ENCODE peak calls at places on chromosomes 3 and 15, in five cellular contexts. Z is hepatocyte, L is PC-3, U is GM23248, T is HCT116. J is an unnamed sample.

GRCh38 chr15:48414015-48414414 is 82.8 kb downstream of the DUT start:
- DNase-seq in U (peak; percentile 92), Z (no peak), L (peak; percentile 15), T (no peak), J (no peak)

GRCh38 chr3:77467702-77468407 is 428.0 kb downstream of the ROBO2 start:
- DNase-seq in T (no peak), U (peak; percentile 7), Z (peak; percentile 18), L (no peak), J (no peak)

GRCh38 chr3:126554560-126555525 is 3.9 kb downstream of the C3orf22 start:
- DNase-seq in L (no peak), U (no peak), Z (no peak), T (no peak), J (no peak)

GRCh38 chr3:45446706-45447105 is 58.3 kb downstream of the LARS2 start:
- DNase-seq in L (no peak), T (no peak), Z (no peak), U (no peak), J (no peak)

GRCh38 chr3:23807161-23808015 is 1.6 kb downstream of the UBE2E1 start:
- DNase-seq in L (peak; percentile 51), U (peak; percentile 69), T (no peak), Z (peak; percentile 8), J (peak; percentile 26)

GRCh38 chr3:124860599-124860998 is 26.6 kb downstream of the ITGB5 start:
- DNase-seq in U (peak; percentile 97), L (peak; percentile 96), T (peak; percentile 80), Z (peak; percentile 60), J (no peak)

GRCh38 chr3:55416381-55416821 is 70.7 kb downstream of the WNT5A start:
- DNase-seq in L (peak; percentile 94), U (peak; percentile 93), Z (peak; percentile 62), T (no peak), J (no peak)

GRCh38 chr15:78457101-78457500 is 19.1 kb downstream of the IREB2 start:
- DNase-seq in L (peak; percentile 84), U (peak; percentile 61), T (no peak), Z (no peak), J (no peak)

GRCh38 chr3:170745211-170745718 is 124.7 kb downstream of the RPL22L1 start:
- DNase-seq in U (peak; percentile 52), Z (no peak), T (no peak), L (peak; percentile 93), J (no peak)

GRCh38 chr15:53976844-53977392 is 1.3 kb upstream of the UNC13C start:
- DNase-seq in U (no peak), L (peak; percentile 8), T (no peak), Z (peak; percentile 60), J (no peak)

GRCh38 chr3:168100777-168101492 is 5.2 kb upstream of the GOLIM4 start:
- DNase-seq in L (peak; percentile 24), U (peak; percentile 75), T (no peak), Z (no peak), J (no peak)

GRCh38 chr3:132347095-132347494 is 29.9 kb downstream of the ACP3 start:
- DNase-seq in T (no peak), Z (no peak), U (peak; percentile 92), L (peak; percentile 76), J (no peak)

GRCh38 chr3:117281371-117281770 is 571.8 kb downstream of the TUSC7 start:
- DNase-seq in U (peak; percentile 31), Z (no peak), T (no peak), L (no peak), J (no peak)

GRCh38 chr3:174531262-174531982 is 327.7 kb upstream of the NAALADL2 start:
- DNase-seq in Z (no peak), L (peak; percentile 50), U (no peak), T (no peak), J (no peak)

GRCh38 chr15:85151861-85152260 is 170.2 kb downstream of the PDE8A start:
- DNase-seq in U (no peak), L (no peak), T (no peak), Z (no peak), J (no peak)

GRCh38 chr15:95812491-95812890 is 518.0 kb upstream of the NR2F2 start:
- DNase-seq in U (peak; percentile 27), T (no peak), Z (no peak), L (no peak), J (no peak)

GRCh38 chr15:92902723-92903587 is 2.8 kb downstream of the CHD2 start:
- DNase-seq in L (peak; percentile 27), T (no peak), U (peak; percentile 50), Z (no peak), J (peak; percentile 58)

GRCh38 chr3:71397046-71397445 is 186.5 kb downstream of the FOXP1 start:
- DNase-seq in L (peak; percentile 65), U (peak; percentile 60), Z (peak; percentile 46), T (peak; percentile 4), J (peak; percentile 42)

GRCh38 chr15:58702233-58702632 is 47.3 kb downstream of the ADAM10 start:
- DNase-seq in U (no peak), Z (no peak), T (no peak), L (no peak), J (no peak)

GRCh38 chr15:51335087-51335486 is 3.3 kb downstream of the CYP19A1 start:
- DNase-seq in Z (no peak), L (no peak), U (no peak), T (no peak), J (no peak)

GRCh38 chr3:53161820-53162671 is 1.0 kb downstream of the PRKCD start:
- DNase-seq in L (peak; percentile 28), T (no peak), U (peak; percentile 65), Z (peak; percentile 63), J (peak; percentile 71)

GRCh38 chr3:37987751-37988179 is 2.8 kb upstream of the VILL start:
- DNase-seq in Z (peak; percentile 65), T (no peak), U (no peak), L (peak; percentile 11), J (no peak)

GRCh38 chr3:110027446-110027845 is 690.1 kb upstream of the DPPA4 start:
- DNase-seq in Z (peak; percentile 5), U (peak; percentile 83), L (peak; percentile 48), T (peak; percentile 8), J (no peak)

DNA sequence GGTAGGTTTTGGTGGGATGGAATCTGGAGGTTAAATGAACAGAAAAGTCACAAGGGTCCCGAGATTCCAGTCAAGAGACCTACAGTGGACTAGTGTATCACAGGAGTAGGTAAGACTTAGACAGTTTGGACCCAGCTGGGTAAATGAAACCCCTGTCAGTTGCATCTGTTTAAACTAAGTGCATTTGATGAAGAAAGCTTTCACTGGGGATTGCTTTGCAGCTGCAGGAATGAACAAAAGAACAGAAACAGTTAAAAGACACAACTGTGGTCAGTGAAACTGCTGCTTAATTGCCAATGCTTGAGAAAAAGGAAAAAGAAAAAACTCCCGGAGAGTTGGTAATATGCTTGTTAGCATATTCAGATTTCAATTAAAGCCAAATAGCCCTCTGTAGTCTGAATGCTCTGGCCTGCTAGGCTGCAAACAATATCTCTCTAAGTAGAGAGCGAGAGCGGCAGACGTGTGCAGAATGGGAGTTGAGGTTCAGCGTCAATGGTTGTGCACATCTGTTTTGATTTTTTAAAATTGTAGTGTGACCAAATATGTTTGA is 37.1 kb downstream of the OXNAD1 start:
- DNase-seq in U (no peak), Z (no peak), L (no peak), T (no peak), J (no peak)
- H3K4me1 ChIP-seq in U (no peaks in the 10 kb centered on the region), Z (peaks cover 9% of the 10 kb centered on the region), L (no peaks in the 10 kb centered on the region), T (no peaks in the 10 kb centered on the region), J (peaks cover 10% of the 10 kb centered on the region)

DNA sequence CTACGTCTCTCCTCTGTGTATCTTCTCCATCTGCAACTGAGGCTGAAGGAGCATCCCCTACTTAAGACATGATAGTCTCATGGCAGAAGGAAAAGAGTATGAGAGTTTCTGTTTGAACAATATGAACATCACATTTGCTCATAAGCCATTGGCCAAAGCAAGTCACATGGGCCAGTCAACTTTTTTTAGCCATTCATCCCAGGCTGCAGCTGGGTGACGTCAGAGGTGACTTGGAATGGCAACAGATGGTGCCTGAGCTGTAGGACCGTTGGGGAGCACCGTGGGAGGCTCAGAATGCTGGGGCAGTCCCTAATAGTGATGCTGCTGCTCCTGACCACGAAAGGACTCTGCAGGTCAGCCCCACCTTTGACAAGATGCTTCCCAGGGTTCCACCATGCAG is 58.7 kb downstream of the CRTC3 start:
- DNase-seq in T (no peak), Z (no peak), U (no peak), L (no peak), J (no peak)
- TF ChIP-seq EZH2phosphoT487 in T (no peak), Z (no peak), U (no peak), L (no peak), J (no peak)

DNA sequence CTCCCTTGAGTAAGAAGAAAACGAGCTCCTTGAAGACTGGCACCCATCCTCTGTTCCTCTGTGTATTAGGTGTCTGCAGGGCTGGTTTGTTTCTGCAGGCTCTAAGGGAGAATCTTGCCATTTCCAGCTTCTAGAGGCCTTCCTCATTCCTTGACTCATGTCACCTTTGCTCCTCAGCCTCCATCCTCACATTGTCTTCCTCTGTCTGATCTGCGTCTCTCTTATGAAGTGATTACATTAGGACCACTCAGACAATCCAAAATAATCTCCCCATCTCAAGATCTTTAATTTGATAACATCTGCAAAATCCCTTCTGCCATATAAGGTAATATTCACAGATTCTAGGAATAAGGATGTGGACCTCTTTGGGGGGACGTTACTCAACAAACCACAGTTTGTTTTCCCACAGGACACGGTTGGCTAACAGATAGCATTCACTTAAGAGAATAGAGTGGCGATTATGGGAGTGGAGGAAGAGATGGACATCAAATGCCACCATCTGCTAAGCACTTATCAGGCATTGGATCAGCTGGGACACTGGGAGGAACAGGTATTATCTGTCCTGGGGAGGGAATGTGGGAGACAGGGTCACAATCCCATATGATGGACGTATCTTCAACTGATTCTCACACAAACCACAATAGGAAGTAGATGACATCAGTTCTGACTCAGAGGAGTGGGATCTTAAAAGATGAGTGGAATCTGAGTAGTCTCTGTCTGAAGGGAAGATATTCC is 17.2 kb downstream of the ARHGAP31 start:
- DNase-seq in Z (no peak), L (peak; percentile 94), T (no peak), U (peak; percentile 87), J (no peak)
- H3K27ac ChIP-seq in Z (peak overlapping the region; percentile 5), L (peak overlapping the region; percentile 77), T (no peak overlapping the region), U (peak overlapping the region; percentile 83), J (no peak overlapping the region)

GRCh38 chr15:63521405-63522142 is 17.2 kb downstream of the USP3 start:
- DNase-seq in U (peak; percentile 51), L (no peak), Z (no peak), T (no peak), J (no peak)

GRCh38 chr15:63519041-63519440 is 14.6 kb downstream of the USP3 start:
- DNase-seq in U (no peak), T (no peak), L (no peak), Z (no peak), J (no peak)

GRCh38 chr15:63517614-63518013 is 13.2 kb downstream of the USP3 start:
- DNase-seq in Z (peak; percentile 29), T (no peak), U (no peak), L (peak; percentile 30), J (no peak)

GRCh38 chr15:63517202-63517601 is 12.8 kb downstream of the USP3 start:
- DNase-seq in T (no peak), Z (no peak), L (no peak), U (no peak), J (no peak)

DNA sequence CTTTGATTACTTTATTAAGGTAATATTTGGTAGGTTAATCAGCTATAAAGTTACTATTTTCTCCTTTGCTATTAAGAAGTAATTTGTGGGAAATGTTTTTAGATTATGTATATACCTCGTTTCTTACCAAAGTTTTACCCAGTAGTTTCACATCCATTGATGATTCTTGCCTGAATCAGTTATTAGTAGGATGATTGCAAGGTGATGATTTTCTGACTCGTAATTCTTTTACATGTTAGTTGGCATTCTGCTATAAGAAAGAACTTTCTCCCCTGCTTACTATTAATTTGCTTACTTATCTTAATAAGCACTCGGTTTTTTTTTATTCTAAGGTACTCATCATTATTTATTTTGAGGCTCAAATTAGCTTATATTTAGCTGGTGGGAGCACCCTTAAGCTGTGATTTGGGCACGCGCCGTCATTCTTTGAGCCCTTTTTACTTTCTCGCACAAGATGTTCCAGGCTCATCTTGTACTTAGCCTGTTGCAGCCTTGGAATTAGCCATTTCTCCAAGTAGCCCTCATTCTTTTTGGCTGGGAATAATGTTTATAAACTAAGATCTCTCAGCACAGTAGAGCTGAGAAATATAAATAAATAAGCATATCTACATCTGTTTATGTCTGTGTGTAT is 15.3 kb downstream of the USP3 start:
- DNase-seq in T (no peak), Z (no peak), L (no peak), U (peak; percentile 21), J (no peak)
- H3K4me1 ChIP-seq in T (peaks cover 14% of the 10 kb centered on the region), Z (peaks cover 22% of the 10 kb centered on the region), L (peaks cover 37% of the 10 kb centered on the region), U (peaks cover 40% of the 10 kb centered on the region), J (peaks cover 32% of the 10 kb centered on the region)

J was measured in OCI-LY7.